ENCODE peak calls at places on chromosomes 5 and 9, in five cellular contexts. Y is endothelial cell, M is pancreas, T is nephron progenitor cell, U is dorsolateral prefrontal cortex. X is an unnamed sample.
A peak's percentile ranks its signal among the peaks of the same experiment; 100 is the strongest.

GRCh38 chr5:71456362-71456743 is 902 bp downstream of the BDP1 start:
- DNase-seq in Y (no peak), M (no peak), T (no peak), U (no peak), X (no peak)

GRCh38 chr5:21152611-21153010 is 1164.6 kb upstream of the CDH18 start:
- DNase-seq in Y (no peak), M (no peak), T (no peak), U (no peak), X (no peak)

GRCh38 chr5:175282611-175283225 is 161.3 kb downstream of the DRD1 start:
- DNase-seq in Y (no peak), M (peak; percentile 8), T (no peak), U (no peak), X (no peak)

GRCh38 chr9:135797507-135798302 is 95.7 kb downstream of the KCNT1 start:
- DNase-seq in Y (peak; percentile 81), M (no peak), T (peak; percentile 73), U (no peak), X (no peak)

GRCh38 chr5:54909911-54910870 is 75.2 kb downstream of the ESM1 start:
- DNase-seq in Y (no peak), M (no peak), T (no peak), U (no peak), X (no peak)

GRCh38 chr5:133825631-133826289 is 142.7 kb downstream of the C5orf15 start:
- DNase-seq in Y (no peak), M (peak; percentile 35), T (no peak), U (no peak), X (no peak)

GRCh38 chr5:40021007-40021406 is 596.2 kb upstream of the DAB2 start:
- DNase-seq in Y (no peak), M (no peak), T (no peak), U (no peak), X (no peak)

GRCh38 chr5:98927242-98927987 is 1.4 kb downstream of the CHD1 start:
- DNase-seq in Y (peak; percentile 24), M (peak; percentile 5), T (peak; percentile 18), U (no peak), X (no peak)

GRCh38 chr5:19853616-19854240 is 134.3 kb downstream of the CDH18 start:
- DNase-seq in Y (no peak), M (no peak), T (no peak), U (no peak), X (no peak)

GRCh38 chr9:113853333-113853732 is 22.8 kb upstream of the ZNF618 start:
- DNase-seq in Y (no peak), M (peak; percentile 9), T (no peak), U (no peak), X (no peak)

GRCh38 chr5:171269717-171270116 is 39.3 kb upstream of the TLX3 start:
- DNase-seq in Y (no peak), M (no peak), T (no peak), U (no peak), X (no peak)

GRCh38 chr5:14574891-14575496 is 6.6 kb upstream of the OTULINL start:
- DNase-seq in Y (no peak), M (peak; percentile 83), T (no peak), U (no peak), X (no peak)

GRCh38 chr5:468401-468800 is 25.4 kb downstream of the EXOC3 start:
- DNase-seq in Y (no peak), M (no peak), T (no peak), U (peak; percentile 22), X (no peak)

GRCh38 chr9:77019810-77020437 is 469 bp downstream of the FOXB2 start:
- DNase-seq in Y (no peak), M (no peak), T (peak; percentile 45), U (no peak), X (no peak)

GRCh38 chr5:1511651-1512540 is 11.9 kb downstream of the LPCAT1 start:
- DNase-seq in Y (no peak), M (no peak), T (no peak), U (peak; percentile 56), X (peak; percentile 15)

GRCh38 chr9:19113964-19114679 is 11.4 kb upstream of the HAUS6 start:
- DNase-seq in Y (no peak), M (no peak), T (no peak), U (no peak), X (no peak)

GRCh38 chr9:114919611-114920010 is 10.8 kb downstream of the TNFSF8 start:
- DNase-seq in Y (no peak), M (no peak), T (no peak), U (no peak), X (no peak)

GRCh38 chr9:79184821-79185220 is 386.9 kb upstream of the TLE4 start:
- DNase-seq in Y (no peak), M (no peak), T (no peak), U (no peak), X (no peak)

GRCh38 chr5:133993563-133993962 is 11.2 kb downstream of the VDAC1 start:
- DNase-seq in Y (no peak), M (no peak), T (no peak), U (no peak), X (no peak)

GRCh38 chr5:126028336-126028735 is 394.9 kb upstream of the GRAMD2B start:
- DNase-seq in Y (no peak), M (no peak), T (no peak), U (no peak), X (no peak)

GRCh38 chr9:87148391-87149237 is 201.3 kb upstream of the GAS1 start:
- DNase-seq in Y (peak; percentile 74), M (peak; percentile 73), T (peak; percentile 65), U (peak; percentile 83), X (no peak)

GRCh38 chr9:70988551-70988950 is 132.9 kb downstream of the TRPM3 start:
- DNase-seq in Y (no peak), M (no peak), T (no peak), U (no peak), X (no peak)

GRCh38 chr5:58357121-58357520 is 102.8 kb downstream of the PLK2 start:
- DNase-seq in Y (no peak), M (no peak), T (no peak), U (no peak), X (no peak)

GRCh38 chr9:121609845-121610637 is 41.4 kb upstream of the DAB2IP start:
- DNase-seq in Y (no peak), M (peak; percentile 89), T (no peak), U (no peak), X (no peak)

GRCh38 chr9:121610638-121610953 is 40.8 kb upstream of the DAB2IP start:
- DNase-seq in Y (no peak), M (no peak), T (no peak), U (no peak), X (no peak)

GRCh38 chr9:121613009-121613766 is 38.2 kb upstream of the DAB2IP start:
- DNase-seq in Y (no peak), M (no peak), T (no peak), U (no peak), X (no peak)

GRCh38 chr9:121616356-121616755 is 35.1 kb upstream of the DAB2IP start:
- DNase-seq in Y (no peak), M (no peak), T (no peak), U (no peak), X (no peak)

DNA sequence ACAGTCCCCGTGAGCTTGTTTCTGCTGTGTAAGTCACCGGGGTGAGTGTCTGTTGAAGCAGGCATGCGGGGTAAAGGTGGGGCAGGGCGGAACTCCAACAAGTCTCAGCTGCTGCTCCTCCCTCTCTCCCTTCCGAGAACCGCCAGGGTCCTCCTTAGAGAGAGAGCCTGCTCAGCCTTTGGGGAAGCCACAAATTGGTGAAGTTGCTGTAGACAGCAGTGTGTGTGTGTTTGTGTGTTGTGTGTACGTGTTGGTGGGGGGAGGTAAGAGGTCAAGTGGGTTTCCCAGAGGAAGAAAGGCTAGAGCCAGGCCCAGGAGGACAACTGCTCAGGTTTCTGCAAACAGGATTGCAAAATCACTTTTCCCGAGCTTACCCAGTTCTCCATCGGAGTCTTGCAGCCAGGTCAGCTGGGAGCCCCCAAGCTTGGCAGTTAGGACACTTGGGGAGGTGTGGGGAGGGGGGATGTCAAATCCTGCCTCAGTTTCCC is 38.9 kb upstream of the DAB2IP start:
- DNase-seq in Y (no peak), M (no peak), T (no peak), U (no peak), X (no peak)
- TF ChIP-seq CTCF in Y (no peak), M (no peak), T (no peak), U (no peak), X (no peak)

GRCh38 chr5:163459888-163460561 is at the start of gene NUDCD2:
- DNase-seq in Y (peak; percentile 94), M (peak; percentile 93), T (peak; percentile 96), U (peak; percentile 94), X (peak; percentile 96)
- TF ChIP-seq CTCF in Y (no peak), M (no peak), T (no peak), U (peak; percentile 55), X (no peak)

GRCh38 chr9:127919253-127919815 is 2.5 kb upstream of the ST6GALNAC4 start:
- DNase-seq in Y (no peak), M (peak; percentile 74), T (no peak), U (no peak), X (no peak)

GRCh38 chr9:127916665-127917581 is at the start of gene ST6GALNAC4:
- DNase-seq in Y (peak; percentile 96), M (peak; percentile 91), T (peak; percentile 98), U (peak; percentile 93), X (peak; percentile 94)

GRCh38 chr9:127920794-127921193 is 4.0 kb upstream of the ST6GALNAC4 start:
- DNase-seq in Y (no peak), M (no peak), T (no peak), U (no peak), X (no peak)

GRCh38 chr9:127917603-127918002 is 762 bp upstream of the ST6GALNAC4 start:
- DNase-seq in Y (no peak), M (no peak), T (no peak), U (no peak), X (peak; percentile 70)

DNA sequence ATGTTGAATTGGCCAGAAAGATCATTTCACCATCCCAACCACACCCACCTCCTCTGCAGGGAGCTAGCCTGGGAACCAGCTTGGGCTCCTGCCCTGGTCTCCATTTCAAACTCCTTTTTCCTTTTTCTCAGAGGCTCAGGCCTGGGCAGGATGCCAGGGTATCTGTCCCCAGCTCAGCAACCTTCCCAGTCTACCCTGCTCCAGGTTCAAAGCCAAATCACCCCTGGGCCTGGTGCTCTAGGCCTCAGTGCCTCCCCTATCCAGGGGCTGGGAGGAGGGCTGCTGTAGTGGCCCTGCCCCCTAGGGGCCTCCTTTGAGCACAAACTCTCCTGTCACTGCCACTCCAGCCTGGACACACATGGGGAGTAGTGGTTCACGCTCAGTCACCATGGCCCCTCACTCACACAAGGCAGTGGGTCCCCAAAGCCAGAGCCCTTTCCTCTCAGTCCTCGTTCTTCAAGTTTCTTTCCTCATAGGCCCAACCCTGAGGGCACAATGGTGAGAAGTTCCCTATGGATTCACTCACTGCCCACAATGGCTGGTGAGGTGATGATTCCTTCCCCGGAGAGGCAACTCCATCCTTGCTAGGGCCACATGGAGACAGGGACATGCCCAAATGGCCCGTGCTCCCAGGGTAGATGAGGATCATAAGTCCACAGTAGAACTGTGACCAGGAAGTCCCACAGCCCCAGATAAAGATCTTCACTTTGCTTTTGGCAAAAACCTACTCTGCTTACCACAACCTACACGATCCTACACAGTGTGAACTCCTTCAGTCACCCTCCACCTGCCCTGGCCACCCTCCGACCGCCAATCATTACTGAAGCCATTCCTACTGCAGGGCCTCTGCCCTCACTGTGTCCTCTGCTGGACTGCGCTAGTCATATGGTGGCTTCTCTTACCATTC is 1.6 kb upstream of the ST6GALNAC4 start:
- DNase-seq in Y (no peak), M (no peak), T (no peak), U (no peak), X (no peak)
- TF ChIP-seq CTCF in Y (no peak), M (no peak), T (peak; percentile 8), U (no peak), X (no peak)

GRCh38 chr5:93899026-93899600 is 157.7 kb upstream of the POU5F2 start:
- DNase-seq in Y (no peak), M (no peak), T (no peak), U (no peak), X (no peak)
- TF ChIP-seq CTCF in Y (peak; percentile 87), M (no peak), T (peak; percentile 65), U (peak; percentile 19), X (no peak)